ENCODE peak calls at places on chromosomes 2 and 18, in eight cellular contexts. One of them, this sample, is unnamed.
A peak's percentile ranks its signal among the peaks of the same experiment; 100 is the strongest.

GRCh38 chr2:102619414-102620319 is at the start of gene SLC9A2:
- DNase-seq in DND-41: no peak
- DNase-seq in fibroblast of lung: peak; percentile 6
- DNase-seq in neural progenitor cell: peak; percentile 89
- DNase-seq in astrocyte: peak; percentile 1
- DNase-seq in mammary epithelial cell: peak; percentile 40
- DNase-seq in PC-3: peak; percentile 38
- DNase-seq in GM23248: peak; percentile 21
- DNase-seq in this sample: peak; percentile 72

GRCh38 chr2:140416577-140416976 is 1636.4 kb upstream of the NXPH2 start:
- DNase-seq in GM23248: no peak
- DNase-seq in neural progenitor cell: no peak
- DNase-seq in mammary epithelial cell: no peak
- DNase-seq in astrocyte: no peak
- DNase-seq in DND-41: no peak
- DNase-seq in fibroblast of lung: no peak
- DNase-seq in PC-3: no peak
- DNase-seq in this sample: no peak

GRCh38 chr2:179936654-179937053 is 70.4 kb downstream of the CWC22 start:
- DNase-seq in neural progenitor cell: peak; percentile 66
- DNase-seq in GM23248: peak; percentile 29
- DNase-seq in PC-3: peak; percentile 67
- DNase-seq in DND-41: peak; percentile 40
- DNase-seq in astrocyte: no peak
- DNase-seq in fibroblast of lung: no peak
- DNase-seq in mammary epithelial cell: peak; percentile 22
- DNase-seq in this sample: peak; percentile 59

GRCh38 chr2:170715062-170715931 is at the start of gene SP5:
- DNase-seq in DND-41: no peak
- DNase-seq in PC-3: peak; percentile 65
- DNase-seq in mammary epithelial cell: no peak
- DNase-seq in fibroblast of lung: peak; percentile 57
- DNase-seq in astrocyte: peak; percentile 42
- DNase-seq in GM23248: peak; percentile 50
- DNase-seq in neural progenitor cell: peak; percentile 94
- DNase-seq in this sample: peak; percentile 81

GRCh38 chr2:48343571-48344440 is 186.1 kb upstream of the STON1 start:
- DNase-seq in DND-41: no peak
- DNase-seq in neural progenitor cell: no peak
- DNase-seq in astrocyte: peak; percentile 96
- DNase-seq in fibroblast of lung: peak; percentile 96
- DNase-seq in PC-3: peak; percentile 90
- DNase-seq in GM23248: peak; percentile 85
- DNase-seq in mammary epithelial cell: peak; percentile 79
- DNase-seq in this sample: peak; percentile 15

GRCh38 chr2:26185304-26185928 is 12.5 kb downstream of the GAREM2 start:
- DNase-seq in astrocyte: no peak
- DNase-seq in DND-41: no peak
- DNase-seq in mammary epithelial cell: no peak
- DNase-seq in GM23248: peak; percentile 44
- DNase-seq in PC-3: no peak
- DNase-seq in fibroblast of lung: no peak
- DNase-seq in neural progenitor cell: no peak
- DNase-seq in this sample: no peak

GRCh38 chr2:128457716-128458115 is 139.0 kb upstream of the HS6ST1 start:
- DNase-seq in fibroblast of lung: no peak
- DNase-seq in neural progenitor cell: no peak
- DNase-seq in astrocyte: no peak
- DNase-seq in DND-41: no peak
- DNase-seq in mammary epithelial cell: no peak
- DNase-seq in PC-3: no peak
- DNase-seq in GM23248: no peak
- DNase-seq in this sample: no peak

GRCh38 chr2:74511104-74511989 is 2.9 kb upstream of the TLX2 start:
- DNase-seq in astrocyte: no peak
- DNase-seq in DND-41: no peak
- DNase-seq in GM23248: peak; percentile 48
- DNase-seq in fibroblast of lung: peak; percentile 19
- DNase-seq in PC-3: peak; percentile 14
- DNase-seq in neural progenitor cell: no peak
- DNase-seq in mammary epithelial cell: no peak
- DNase-seq in this sample: no peak

GRCh38 chr2:101253013-101253712 is 477 bp downstream of the CNOT11 start:
- DNase-seq in fibroblast of lung: peak; percentile 72
- DNase-seq in DND-41: peak; percentile 77
- DNase-seq in astrocyte: peak; percentile 57
- DNase-seq in GM23248: peak; percentile 83
- DNase-seq in mammary epithelial cell: peak; percentile 68
- DNase-seq in PC-3: peak; percentile 61
- DNase-seq in neural progenitor cell: peak; percentile 72
- DNase-seq in this sample: peak; percentile 79

GRCh38 chr18:64409511-64409910 is 260.6 kb upstream of the LINC00305 start:
- DNase-seq in PC-3: peak; percentile 50
- DNase-seq in neural progenitor cell: peak; percentile 57
- DNase-seq in DND-41: no peak
- DNase-seq in GM23248: peak; percentile 46
- DNase-seq in fibroblast of lung: no peak
- DNase-seq in mammary epithelial cell: no peak
- DNase-seq in astrocyte: no peak
- DNase-seq in this sample: peak; percentile 56

GRCh38 chr18:39380823-39381222 is 1815.2 kb upstream of the CELF4 start:
- DNase-seq in astrocyte: no peak
- DNase-seq in DND-41: no peak
- DNase-seq in PC-3: no peak
- DNase-seq in neural progenitor cell: peak; percentile 81
- DNase-seq in fibroblast of lung: no peak
- DNase-seq in GM23248: no peak
- DNase-seq in mammary epithelial cell: no peak
- DNase-seq in this sample: no peak

GRCh38 chr18:79942786-79943607 is 8.5 kb downstream of the SLC66A2 start:
- DNase-seq in neural progenitor cell: no peak
- DNase-seq in GM23248: no peak
- DNase-seq in astrocyte: no peak
- DNase-seq in mammary epithelial cell: no peak
- DNase-seq in PC-3: no peak
- DNase-seq in fibroblast of lung: no peak
- DNase-seq in DND-41: no peak
- DNase-seq in this sample: peak; percentile 54

GRCh38 chr18:79608535-79608934 is 71.1 kb upstream of the CTDP1 start:
- DNase-seq in mammary epithelial cell: no peak
- DNase-seq in GM23248: no peak
- DNase-seq in astrocyte: no peak
- DNase-seq in neural progenitor cell: no peak
- DNase-seq in PC-3: no peak
- DNase-seq in DND-41: no peak
- DNase-seq in fibroblast of lung: no peak
- DNase-seq in this sample: no peak

GRCh38 chr2:239378021-239378917 is 22.6 kb downstream of the HDAC4 start:
- DNase-seq in mammary epithelial cell: no peak
- DNase-seq in GM23248: peak; percentile 15
- DNase-seq in fibroblast of lung: no peak
- DNase-seq in astrocyte: no peak
- DNase-seq in DND-41: no peak
- DNase-seq in neural progenitor cell: no peak
- DNase-seq in PC-3: no peak
- DNase-seq in this sample: no peak

GRCh38 chr2:99833802-99834201 is 308.6 kb downstream of the AFF3 start:
- DNase-seq in PC-3: no peak
- DNase-seq in mammary epithelial cell: no peak
- DNase-seq in fibroblast of lung: no peak
- DNase-seq in neural progenitor cell: no peak
- DNase-seq in DND-41: no peak
- DNase-seq in GM23248: no peak
- DNase-seq in astrocyte: no peak
- DNase-seq in this sample: no peak

DNA sequence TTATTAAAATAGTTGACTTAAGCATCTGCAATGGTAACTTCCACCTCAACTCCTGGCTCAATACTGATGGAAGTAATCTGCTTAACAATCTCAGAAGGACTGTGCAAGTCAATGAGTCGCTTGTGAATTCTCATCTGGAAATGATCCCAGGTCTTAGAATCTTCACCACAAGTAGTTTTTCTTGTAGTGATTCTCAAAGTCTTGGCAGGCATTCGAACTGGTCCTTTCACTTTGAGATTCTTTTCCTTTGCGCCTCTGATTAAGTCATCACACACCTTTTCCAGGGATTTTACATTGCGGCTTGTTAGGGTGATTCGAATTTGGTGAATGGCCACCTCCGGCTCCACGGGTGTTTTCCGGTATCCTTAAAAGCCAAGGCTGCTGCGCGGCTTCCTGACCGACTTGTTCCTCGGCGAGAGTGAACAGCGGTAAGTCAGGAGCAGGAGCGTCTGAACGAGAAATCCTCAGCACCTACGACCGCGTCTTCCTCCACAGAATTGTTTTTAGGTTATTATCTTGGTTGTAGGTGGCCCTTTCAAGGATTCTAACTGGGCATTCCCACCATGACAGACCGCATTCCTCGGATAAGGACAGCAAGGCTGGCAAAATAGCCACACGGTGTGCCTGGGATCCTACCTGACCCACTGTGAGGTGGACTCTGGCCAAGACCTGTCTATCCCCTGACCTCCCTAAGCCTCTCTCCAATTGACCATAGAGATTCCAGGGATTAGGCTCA is 23.8 kb upstream of the SLC20A1 start:
- DNase-seq in mammary epithelial cell: peak; percentile 79
- DNase-seq in astrocyte: peak; percentile 95
- DNase-seq in DND-41: no peak
- DNase-seq in GM23248: peak; percentile 87
- DNase-seq in fibroblast of lung: peak; percentile 95
- DNase-seq in PC-3: peak; percentile 71
- DNase-seq in neural progenitor cell: peak; percentile 12
- DNase-seq in this sample: no peak
- H2AFZ ChIP-seq in mammary epithelial cell: peak overlapping the region; percentile 1
- H2AFZ ChIP-seq in astrocyte: no peak overlapping the region
- H2AFZ ChIP-seq in DND-41: no peak overlapping the region
- H2AFZ ChIP-seq in GM23248: no peak overlapping the region
- H2AFZ ChIP-seq in fibroblast of lung: no peak overlapping the region
- H2AFZ ChIP-seq in PC-3: no peak overlapping the region
- H2AFZ ChIP-seq in neural progenitor cell: no peak overlapping the region
- H2AFZ ChIP-seq in this sample: no peak overlapping the region

DNA sequence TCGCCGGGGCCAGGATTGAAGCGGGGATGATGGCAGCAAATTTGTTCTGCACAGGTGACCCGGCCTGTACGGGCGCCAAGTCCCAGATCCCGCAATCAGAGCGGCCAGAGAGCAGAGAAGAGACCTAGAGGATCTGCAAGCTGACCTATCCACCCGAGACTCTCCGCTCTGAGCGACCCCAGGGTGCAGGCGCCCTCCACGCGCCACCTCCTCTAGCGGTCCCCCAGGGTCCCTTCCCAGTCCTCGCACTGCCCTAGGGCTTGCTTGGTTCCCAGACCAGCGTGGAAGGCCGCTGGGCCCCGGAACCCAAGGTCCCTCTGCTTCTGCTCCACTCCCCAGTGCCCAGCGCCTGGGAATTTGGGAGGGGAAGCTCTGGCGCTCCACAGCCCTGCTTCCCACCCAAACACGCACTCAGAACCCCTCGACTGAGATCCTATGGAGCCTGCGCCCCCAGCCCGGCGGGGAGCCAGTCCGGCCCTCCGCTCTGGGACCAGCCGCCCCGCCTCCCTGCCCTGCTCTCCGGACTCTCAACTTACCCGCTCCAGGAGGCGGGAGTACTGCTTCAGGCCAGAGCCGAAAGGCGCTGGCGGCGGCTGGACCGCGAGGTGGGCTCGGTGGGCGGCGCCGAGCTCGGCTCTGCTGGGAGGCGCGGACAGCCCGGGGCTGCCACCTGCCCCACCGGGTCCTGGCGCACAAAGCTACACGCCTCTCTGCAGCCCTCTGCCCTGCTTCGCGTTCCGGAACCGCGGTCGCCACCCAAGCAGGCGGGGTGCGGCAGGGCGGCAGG is 3.0 kb upstream of the SIX3 start:
- DNase-seq in DND-41: no peak
- DNase-seq in GM23248: peak; percentile 43
- DNase-seq in PC-3: peak; percentile 23
- DNase-seq in mammary epithelial cell: no peak
- DNase-seq in fibroblast of lung: no peak
- DNase-seq in astrocyte: no peak
- DNase-seq in neural progenitor cell: peak; percentile 85
- DNase-seq in this sample: no peak
- TF ChIP-seq EZH2 in DND-41: no peak
- TF ChIP-seq EZH2 in GM23248: peak; percentile 96
- TF ChIP-seq EZH2 in PC-3: no peak
- TF ChIP-seq EZH2 in mammary epithelial cell: peak; percentile 58
- TF ChIP-seq EZH2 in fibroblast of lung: peak; percentile 96
- TF ChIP-seq EZH2 in astrocyte: peak; percentile 98
- TF ChIP-seq EZH2 in neural progenitor cell: no peak
- TF ChIP-seq EZH2 in this sample: peak; percentile 6

DNA sequence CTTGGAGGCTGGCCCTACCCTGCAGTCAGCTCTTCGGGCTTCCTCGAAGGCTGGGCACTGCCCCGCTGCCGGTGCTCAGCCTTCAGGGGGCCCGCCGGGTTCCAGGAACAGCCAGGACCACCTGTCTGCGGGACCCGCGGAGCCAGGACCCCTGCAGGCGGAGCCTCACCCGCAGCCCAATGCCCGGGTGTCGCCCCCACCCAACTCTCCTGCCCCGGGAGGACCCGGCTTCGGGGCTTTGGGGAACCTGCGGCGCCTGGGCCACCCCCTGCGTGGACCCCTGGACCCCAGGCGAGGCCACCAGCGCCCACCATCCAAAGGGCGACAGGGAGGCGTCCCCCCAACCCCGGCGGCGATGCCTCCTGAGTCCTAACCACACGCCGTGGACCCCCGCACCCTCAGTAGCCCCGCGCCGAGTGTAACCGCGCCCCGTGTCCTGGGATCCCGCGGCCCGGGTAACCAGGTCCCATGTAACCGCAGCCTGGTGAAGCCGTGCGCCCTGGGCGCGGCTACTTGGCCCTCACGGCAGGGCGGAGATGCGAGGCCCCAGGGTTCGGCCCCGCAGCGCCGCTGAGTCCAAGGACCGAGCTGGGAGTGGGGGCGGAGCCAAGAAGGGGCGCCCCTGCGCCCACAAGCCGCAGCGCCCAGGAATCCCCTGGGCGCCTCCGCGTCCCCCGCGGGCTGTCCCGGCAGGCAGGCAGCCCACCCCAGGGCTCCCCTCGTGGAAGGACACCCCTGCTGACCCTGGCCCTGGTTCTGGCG is 11.0 kb upstream of the UBE2F start:
- DNase-seq in fibroblast of lung: peak; percentile 15
- DNase-seq in PC-3: no peak
- DNase-seq in neural progenitor cell: peak; percentile 51
- DNase-seq in mammary epithelial cell: no peak
- DNase-seq in DND-41: no peak
- DNase-seq in astrocyte: no peak
- DNase-seq in GM23248: peak; percentile 52
- DNase-seq in this sample: peak; percentile 45
- H3K9me3 ChIP-seq in fibroblast of lung: no peaks in the 10 kb centered on the region
- H3K9me3 ChIP-seq in PC-3: no peaks in the 10 kb centered on the region
- H3K9me3 ChIP-seq in neural progenitor cell: no peaks in the 10 kb centered on the region
- H3K9me3 ChIP-seq in mammary epithelial cell: peaks cover under 1% of the 10 kb centered on the region
- H3K9me3 ChIP-seq in DND-41: no peaks in the 10 kb centered on the region
- H3K9me3 ChIP-seq in astrocyte: no peaks in the 10 kb centered on the region
- H3K9me3 ChIP-seq in GM23248: no peaks in the 10 kb centered on the region
- H3K9me3 ChIP-seq in this sample: no peaks in the 10 kb centered on the region

DNA sequence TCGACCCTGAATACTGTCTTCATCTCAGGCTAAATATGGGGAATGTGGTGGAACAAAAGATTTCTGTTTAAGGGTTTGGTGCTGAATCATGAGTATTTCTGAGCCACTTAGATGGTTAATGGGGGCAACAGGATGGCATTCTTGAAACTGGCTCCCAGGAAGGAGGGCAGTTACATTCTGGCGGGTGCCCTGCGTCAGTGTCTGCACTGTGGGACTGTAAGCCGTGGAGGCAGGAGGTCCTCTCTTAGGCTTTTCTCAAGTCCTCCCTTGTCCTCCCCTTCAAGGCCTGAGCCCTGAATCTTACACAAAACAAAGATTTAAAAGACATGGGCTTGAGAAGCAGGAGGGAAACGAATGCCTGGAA is 45.7 kb downstream of the PSD4 start:
- DNase-seq in DND-41: no peak
- DNase-seq in fibroblast of lung: no peak
- DNase-seq in astrocyte: no peak
- DNase-seq in GM23248: no peak
- DNase-seq in neural progenitor cell: no peak
- DNase-seq in mammary epithelial cell: no peak
- DNase-seq in PC-3: no peak
- DNase-seq in this sample: no peak
- H2AFZ ChIP-seq in DND-41: no peak overlapping the region
- H2AFZ ChIP-seq in fibroblast of lung: no peak overlapping the region
- H2AFZ ChIP-seq in astrocyte: no peak overlapping the region
- H2AFZ ChIP-seq in GM23248: no peak overlapping the region
- H2AFZ ChIP-seq in neural progenitor cell: no peak overlapping the region
- H2AFZ ChIP-seq in mammary epithelial cell: no peak overlapping the region
- H2AFZ ChIP-seq in PC-3: no peak overlapping the region
- H2AFZ ChIP-seq in this sample: no peak overlapping the region

This sample was measured in hepatocyte.